ENCODE peak calls at places on chromosomes 4 and X, in seven cellular contexts. S, D, B, N, U, Q and J are unnamed samples. For H3K4me1, the result is how much of the 10 kb centered on the place peaks cover.

GRCh38 chrX:53684415-53685192 is 1.9 kb downstream of the HUWE1 start:
- DNase-seq in U (no peak), B (no peak), N (no peak), Q (no peak), S (peak), D (no peak), J (peak)

GRCh38 chrX:125132274-125132673 is 187.4 kb upstream of the TEX13C start:
- DNase-seq in D (no peak), N (no peak), Q (no peak), U (peak), S (peak), B (no peak), J (no peak)

GRCh38 chrX:50107470-50107869 is 93.3 kb downstream of the AKAP4 start:
- DNase-seq in S (no peak), N (no peak), Q (no peak), D (no peak), B (no peak), U (no peak), J (no peak)

GRCh38 chr4:153153339-153153851 is 50.8 kb upstream of the TRIM2 start:
- DNase-seq in S (peak), B (peak), U (peak), Q (peak), N (peak), D (peak), J (peak)

GRCh38 chr4:93066746-93067145 is 761.8 kb upstream of the ATOH1 start:
- DNase-seq in B (no peak), U (peak), Q (no peak), S (no peak), N (no peak), D (no peak), J (no peak)

GRCh38 chr4:26826721-26827120 is 33.9 kb upstream of the STIM2 start:
- DNase-seq in U (peak), S (no peak), Q (peak), D (peak), N (peak), B (no peak), J (no peak)

GRCh38 chrX:68634649-68635227 is 12.7 kb upstream of the STARD8 start:
- DNase-seq in B (no peak), S (no peak), Q (no peak), N (no peak), D (no peak), U (peak), J (peak)

GRCh38 chr4:165542476-165542875 is 163.7 kb downstream of the CPE start:
- DNase-seq in S (no peak), Q (no peak), U (no peak), D (no peak), N (no peak), B (no peak), J (no peak)

GRCh38 chrX:144801786-144802185 is 445.5 kb upstream of the SPANXN1 start:
- DNase-seq in N (no peak), D (no peak), S (no peak), Q (no peak), U (no peak), B (no peak), J (no peak)

GRCh38 chr4:41006141-41006540 is 208.2 kb downstream of the APBB2 start:
- DNase-seq in B (no peak), S (no peak), Q (no peak), U (peak), N (no peak), D (no peak), J (no peak)

GRCh38 chr4:77065382-77065781 is 10.4 kb downstream of the CCNI start:
- DNase-seq in N (no peak), Q (no peak), B (no peak), S (no peak), U (peak), D (no peak), J (peak)

GRCh38 chr4:74095886-74096264 is 3.1 kb downstream of the CXCL2 start:
- DNase-seq in U (no peak), S (no peak), B (no peak), D (no peak), N (no peak), Q (no peak), J (no peak)

GRCh38 chr4:2482693-2483092 is 13.8 kb downstream of the RNF4 start:
- DNase-seq in S (no peak), U (peak), Q (no peak), N (peak), D (no peak), B (no peak), J (peak)

GRCh38 chr4:143360838-143361237 is 24.2 kb downstream of the GAB1 start:
- DNase-seq in D (no peak), B (no peak), Q (no peak), S (no peak), N (no peak), U (no peak), J (peak)

DNA sequence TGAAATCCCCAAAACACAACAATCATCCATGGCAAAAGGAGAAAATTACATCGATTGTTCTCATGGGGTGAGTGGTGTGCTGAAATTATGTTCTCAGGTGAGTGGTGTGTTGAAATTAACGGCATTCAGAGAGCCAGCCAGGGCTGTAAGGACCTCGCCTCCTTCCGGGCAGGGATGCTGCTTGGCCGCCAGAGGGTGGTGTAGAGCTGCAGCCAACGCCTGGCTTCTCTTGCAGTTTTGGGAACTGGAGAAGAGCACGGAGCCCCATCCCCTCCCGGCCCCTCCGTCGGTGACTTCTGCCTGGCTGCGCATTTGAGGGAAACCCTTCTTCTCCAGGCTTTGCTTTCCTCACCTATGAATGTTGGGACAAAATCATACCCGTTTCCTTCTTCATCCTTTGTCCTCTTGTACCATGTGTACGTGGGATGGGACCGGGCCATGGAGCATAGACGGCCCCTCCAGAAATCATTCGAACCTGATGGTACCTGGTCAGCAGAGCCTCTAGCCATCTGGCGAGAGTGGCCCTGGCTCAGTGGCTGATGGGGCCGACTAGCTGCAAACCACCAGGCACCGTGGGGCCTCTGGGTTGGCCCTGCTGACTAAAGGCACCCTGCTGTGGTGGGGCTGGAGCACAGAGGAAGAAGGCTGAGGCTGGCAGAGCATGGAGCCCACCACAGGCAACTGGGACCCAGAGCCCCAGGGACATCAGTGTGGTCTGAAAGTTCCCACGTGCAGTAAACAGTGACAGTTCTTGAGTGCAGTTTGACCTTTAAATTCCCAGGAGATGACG is 28.4 kb downstream of the TRMT44 start:
- DNase-seq in U (peak), B (peak), D (peak), S (peak), Q (peak), N (peak), J (peak)
- H3K4me1 ChIP-seq in U (under half), B (under half), D (under half), S (under half), Q (under half), N (under half), J (under half)

GRCh38 chr4:8204576-8205227 is 5.6 kb downstream of the SH3TC1 start:
- DNase-seq in Q (no peak), N (no peak), S (no peak), U (no peak), D (no peak), B (no peak), J (no peak)

GRCh38 chr4:8202108-8202507 is 3.0 kb downstream of the SH3TC1 start:
- DNase-seq in D (no peak), N (peak), U (no peak), Q (no peak), S (no peak), B (no peak), J (no peak)

GRCh38 chr4:8201341-8201781 is 2.3 kb downstream of the SH3TC1 start:
- DNase-seq in D (no peak), B (no peak), U (no peak), Q (no peak), S (no peak), N (peak), J (no peak)

GRCh38 chr4:8203817-8204216 is 4.7 kb downstream of the SH3TC1 start:
- DNase-seq in N (no peak), Q (no peak), B (no peak), S (no peak), D (no peak), U (no peak), J (no peak)

DNA sequence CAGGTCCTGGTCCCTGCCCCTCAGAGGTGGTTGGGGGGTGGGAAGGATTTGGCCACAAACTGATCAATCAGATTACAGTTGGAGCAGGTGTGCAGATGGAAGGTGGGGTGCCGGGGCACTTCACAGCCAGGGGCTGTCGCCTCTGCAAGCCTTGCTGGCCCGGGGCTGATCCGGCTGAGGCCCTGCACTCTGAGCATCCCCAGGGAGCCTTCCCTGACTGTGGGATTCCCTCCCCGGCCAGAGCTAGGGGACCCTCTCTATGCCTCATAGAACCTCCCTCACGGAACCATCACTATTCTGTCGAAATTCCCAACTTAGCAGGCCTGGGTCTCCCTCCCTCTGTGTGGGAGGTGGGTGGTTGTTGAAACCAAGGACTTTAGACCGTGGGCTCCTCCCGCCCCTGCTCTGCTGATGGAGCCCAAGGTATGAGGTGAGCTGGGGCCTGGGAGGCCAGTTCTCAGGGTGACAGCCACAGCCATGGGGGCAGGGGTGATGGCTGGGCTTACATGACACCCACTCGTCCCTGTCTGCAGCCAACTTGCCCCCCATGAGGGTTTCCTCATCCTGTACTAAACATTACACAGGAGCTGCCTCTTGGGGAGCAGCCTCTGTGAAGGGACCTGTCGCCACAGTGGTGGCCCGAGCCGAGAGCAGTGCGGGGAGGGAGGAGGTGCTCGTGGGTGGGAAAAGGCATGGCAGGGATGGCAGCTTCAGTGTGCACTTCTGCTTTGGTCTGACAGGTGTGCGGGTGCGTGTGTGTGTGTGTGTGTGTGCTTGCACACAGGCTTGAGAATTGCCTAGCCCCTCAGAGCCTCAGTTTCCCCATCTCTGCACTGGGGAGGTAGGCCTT is 3.7 kb downstream of the SH3TC1 start:
- DNase-seq in S (no peak), U (no peak), Q (no peak), B (no peak), N (no peak), D (no peak), J (no peak)
- H3K4me1 ChIP-seq in S (under half), U (under half), Q (half or more), B (under half), N (under half), D (under half), J (under half)

DNA sequence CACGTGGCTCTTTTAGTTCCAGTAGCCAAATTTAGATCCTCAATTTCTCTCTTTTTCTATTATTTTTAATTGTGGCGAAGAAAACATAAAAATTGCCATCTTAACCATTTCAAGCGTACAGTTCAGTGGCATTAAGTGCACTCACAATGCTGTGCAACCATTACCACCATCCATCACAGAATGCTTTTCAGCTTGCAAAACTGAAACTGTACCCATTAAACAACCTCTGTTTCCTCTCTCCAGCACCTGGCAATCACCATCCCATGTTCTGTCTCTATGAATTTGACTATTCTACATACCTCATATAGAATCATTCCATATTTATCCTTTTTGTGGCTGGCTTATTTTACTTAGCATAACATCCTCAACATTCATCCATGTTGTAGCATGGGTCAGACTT is 74.9 kb downstream of the METTL14 start:
- DNase-seq in N (no peak), U (no peak), B (no peak), S (no peak), Q (no peak), D (no peak), J (no peak)
- H3K4me1 ChIP-seq in N (under half), U (under half), B (under half), S (under half), Q (under half), D (under half), J (half or more)

GRCh38 chr4:113356452-113356851 is 307.0 kb downstream of the ANK2 start:
- DNase-seq in D (no peak), Q (no peak), S (no peak), U (no peak), N (no peak), B (no peak), J (no peak)
- H3K4me1 ChIP-seq in D (under half), Q (under half), S (under half), U (under half), N (under half), B (under half), J (under half)

GRCh38 chr4:150231108-150231770 is 153.0 kb downstream of the DCLK2 start:
- DNase-seq in D (no peak), U (peak), N (no peak), S (no peak), B (no peak), Q (no peak), J (no peak)
- H3K4me1 ChIP-seq in D (under half), U (under half), N (under half), S (half or more), B (under half), Q (under half), J (under half)

DNA sequence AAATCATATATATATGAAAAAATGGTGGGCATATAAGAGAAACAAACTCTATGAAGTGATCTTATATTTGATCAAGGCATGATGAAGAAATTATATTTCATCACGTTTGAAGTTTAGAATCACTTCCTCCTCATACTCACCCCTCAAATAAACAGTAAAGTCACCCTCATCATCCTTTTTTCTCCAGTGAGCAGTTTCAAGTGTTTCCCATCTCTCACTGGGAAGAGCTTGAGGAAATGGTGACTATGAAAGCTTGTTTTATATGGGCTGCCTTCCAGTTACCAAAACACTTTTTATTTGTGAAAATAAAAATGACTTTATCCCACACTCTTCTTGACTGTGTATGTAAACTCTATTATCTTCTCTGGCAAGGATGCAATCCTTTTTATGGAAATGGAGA is 16.8 kb downstream of the PDLIM3 start:
- DNase-seq in D (no peak), B (no peak), U (no peak), Q (no peak), S (no peak), N (no peak), J (no peak)
- H3K4me1 ChIP-seq in D (under half), B (under half), U (under half), Q (under half), S (under half), N (under half), J (under half)

GRCh38 chr4:16222957-16223527 is 3.2 kb downstream of the TAPT1 start:
- DNase-seq in U (peak), D (no peak), B (no peak), S (no peak), Q (no peak), N (no peak), J (peak)

GRCh38 chr4:16217300-16218051 is 8.8 kb downstream of the TAPT1 start:
- DNase-seq in Q (no peak), D (no peak), B (no peak), U (no peak), S (no peak), N (no peak), J (no peak)

GRCh38 chr4:16224669-16225068 is 1.6 kb downstream of the TAPT1 start:
- DNase-seq in S (no peak), D (no peak), N (no peak), B (no peak), Q (no peak), U (no peak), J (no peak)

GRCh38 chr4:16224264-16224663 is 2.0 kb downstream of the TAPT1 start:
- DNase-seq in N (no peak), U (no peak), D (no peak), S (no peak), Q (no peak), B (no peak), J (no peak)

GRCh38 chr4:16218950-16219349 is 7.3 kb downstream of the TAPT1 start:
- DNase-seq in U (no peak), S (no peak), Q (no peak), D (no peak), N (no peak), B (no peak), J (no peak)
- H3K4me1 ChIP-seq in U (under half), S (under half), Q (half or more), D (under half), N (under half), B (under half), J (under half)

GRCh38 chr4:47213539-47213938 is 182.2 kb downstream of the GABRB1 start:
- DNase-seq in D (no peak), B (no peak), Q (no peak), N (no peak), S (no peak), U (peak), J (no peak)
- H3K4me1 ChIP-seq in D (under half), B (under half), Q (under half), N (under half), S (under half), U (under half), J (under half)